ENCODE peak calls at places on chromosome 13, in ten cellular contexts. Z is dermis microvascular lymphatic vessel endothelial cell; N is CD4-positive, alpha-beta memory T cell; H is tibial artery; A is NCI-H1417 treated with DMSO at 0.1 percent for 48 hours; D is NCI-H774; C is brain pericyte; G is GM13976; P is chondrocyte; X is lung microvascular endothelial cell. S is an unnamed sample.

GRCh38 chr13:35599385-35599784 is 122.9 kb upstream of the MAB21L1 start:
- DNase-seq in P (no peak), G (no peak), N (no peak), H (no peak), C (no peak), D (no peak), A (no peak), Z (no peak), X (no peak), S (no peak)

GRCh38 chr13:107765724-107766436 is 449.5 kb downstream of the LIG4 start:
- DNase-seq in N (no peak), Z (peak), A (peak), G (no peak), P (no peak), H (no peak), D (peak), C (no peak), X (no peak), S (no peak)

GRCh38 chr13:73158851-73159250 is 100.0 kb downstream of the KLF5 start:
- DNase-seq in Z (peak), P (no peak), G (no peak), D (no peak), H (no peak), N (no peak), X (no peak), C (no peak), A (no peak), S (no peak)

GRCh38 chr13:43572601-43573360 is 214.0 kb downstream of the ENOX1 start:
- DNase-seq in N (no peak), Z (no peak), D (no peak), X (no peak), P (no peak), G (no peak), C (no peak), A (no peak), H (no peak), S (no peak)

GRCh38 chr13:40371531-40372125 is 294.8 kb downstream of the FOXO1 start:
- DNase-seq in H (no peak), P (no peak), N (no peak), Z (no peak), D (no peak), C (no peak), X (no peak), G (no peak), A (no peak), S (no peak)

GRCh38 chr13:111005364-111005763 is 90.5 kb upstream of the ANKRD10 start:
- DNase-seq in H (no peak), X (no peak), D (no peak), G (no peak), P (no peak), N (no peak), Z (no peak), C (no peak), A (no peak), S (no peak)

GRCh38 chr13:40155176-40155575 is 499.7 kb downstream of the COG6 start:
- DNase-seq in N (no peak), A (no peak), D (no peak), P (no peak), Z (no peak), H (no peak), G (no peak), C (no peak), X (no peak), S (no peak)

GRCh38 chr13:32791545-32792172 is 205.4 kb downstream of the PDS5B start:
- DNase-seq in Z (no peak), G (peak), N (peak), X (no peak), A (no peak), H (no peak), P (no peak), C (no peak), D (no peak), S (no peak)

GRCh38 chr13:95787356-95788099 is 110.6 kb downstream of the DNAJC3 start:
- DNase-seq in D (no peak), H (no peak), N (no peak), P (no peak), Z (no peak), X (no peak), A (no peak), G (no peak), C (no peak), S (no peak)

GRCh38 chr13:91544723-91545122 is 146.3 kb downstream of the GPC5 start:
- DNase-seq in D (no peak), Z (no peak), P (no peak), N (no peak), H (no peak), G (no peak), C (no peak), X (no peak), A (no peak), S (no peak)

GRCh38 chr13:33536639-33537425 is 251.3 kb upstream of the STARD13 start:
- DNase-seq in C (peak), G (no peak), A (no peak), X (no peak), Z (peak), P (no peak), D (no peak), N (no peak), H (no peak), S (no peak)

GRCh38 chr13:44351505-44351854 is 22.1 kb upstream of the SERP2 start:
- DNase-seq in G (no peak), C (no peak), H (no peak), D (no peak), Z (no peak), N (no peak), P (no peak), X (no peak), A (no peak), S (no peak)

GRCh38 chr13:92806215-92806614 is 420.4 kb upstream of the GPC6 start:
- DNase-seq in P (no peak), N (peak), D (no peak), Z (no peak), G (no peak), X (no peak), H (no peak), C (no peak), A (no peak), S (peak)

GRCh38 chr13:41544824-41545707 is 87.7 kb downstream of the RGCC start:
- DNase-seq in G (no peak), A (no peak), H (no peak), P (no peak), Z (no peak), N (no peak), X (no peak), D (no peak), C (no peak), S (no peak)

GRCh38 chr13:26500618-26501320 is 56.7 kb upstream of the WASF3 start:
- DNase-seq in A (no peak), H (no peak), X (no peak), C (no peak), D (no peak), Z (peak), N (no peak), P (no peak), G (no peak), S (no peak)

GRCh38 chr13:93794197-93794885 is 567.7 kb downstream of the GPC6 start:
- DNase-seq in N (no peak), C (no peak), P (no peak), X (no peak), Z (no peak), H (no peak), G (peak), D (no peak), A (no peak), S (no peak)

GRCh38 chr13:114076329-114076761 is 56.1 kb downstream of the RASA3 start:
- DNase-seq in A (no peak), P (peak), H (peak), Z (no peak), X (no peak), D (no peak), G (no peak), N (no peak), C (no peak), S (no peak)

GRCh38 chr13:57996717-57997116 is 365.2 kb downstream of the PCDH17 start:
- DNase-seq in H (no peak), N (no peak), C (no peak), Z (no peak), G (no peak), A (no peak), P (no peak), D (no peak), X (no peak), S (no peak)

GRCh38 chr13:112842343-112842856 is 126.6 kb upstream of the MCF2L start:
- DNase-seq in Z (peak), D (no peak), A (no peak), X (peak), H (peak), P (no peak), G (peak), C (no peak), N (no peak), S (no peak)

GRCh38 chr13:112208656-112209055 is 141.7 kb downstream of the SOX1 start:
- DNase-seq in A (no peak), N (no peak), G (no peak), X (no peak), C (no peak), H (no peak), P (no peak), D (no peak), Z (no peak), S (no peak)

GRCh38 chr13:45249662-45250061 is 48.8 kb upstream of the KCTD4 start:
- DNase-seq in C (no peak), A (no peak), X (no peak), H (no peak), Z (no peak), P (no peak), G (no peak), D (no peak), N (no peak), S (no peak)

GRCh38 chr13:108508263-108508662 is 121.1 kb upstream of the MYO16 start:
- DNase-seq in D (no peak), Z (no peak), P (no peak), X (no peak), G (peak), A (no peak), N (peak), H (no peak), C (no peak), S (no peak)

GRCh38 chr13:106318941-106319411 is 216.5 kb downstream of the EFNB2 start:
- DNase-seq in H (no peak), Z (peak), A (no peak), P (no peak), X (peak), D (no peak), N (no peak), C (peak), G (no peak), S (no peak)

GRCh38 chr13:32538234-32538620 is 368 bp downstream of the N4BP2L2 start:
- DNase-seq in A (no peak), N (no peak), G (peak), H (peak), X (no peak), P (no peak), C (no peak), D (no peak), Z (peak), S (no peak)

GRCh38 chr13:32081591-32081990 is 50.0 kb downstream of the FRY start:
- DNase-seq in X (no peak), Z (no peak), A (no peak), C (no peak), P (no peak), D (no peak), N (no peak), H (no peak), G (no peak), S (no peak)